ENCODE peak calls at places on chromosomes 5 and 9, in nine cellular contexts. C is heart right ventricle, Y is osteocyte, T is left ventricle myocardium inferior, O is endothelial cell, G is AG04450, I is suprapubic skin, W is HCT116, Z is fibroblast of lung. E is an unnamed sample.

GRCh38 chr5:153135416-153135815 is 355.1 kb upstream of the GRIA1 start:
- DNase-seq in W (no peak), O (no peak), Z (no peak), T (no peak), G (no peak), I (no peak), C (no peak), Y (no peak), E (no peak)

GRCh38 chr5:175214152-175214551 is 229.8 kb downstream of the DRD1 start:
- DNase-seq in Y (no peak), O (no peak), Z (peak; percentile 85), G (peak; percentile 85), C (no peak), T (no peak), W (peak; percentile 36), I (no peak), E (no peak)

GRCh38 chr9:85602742-85603141 is 139.0 kb downstream of the AGTPBP1 start:
- DNase-seq in W (no peak), C (no peak), G (no peak), O (no peak), Z (no peak), Y (no peak), I (no peak), T (no peak), E (no peak)

GRCh38 chr5:36876389-36876964 is at the start of gene NIPBL:
- DNase-seq in I (peak; percentile 95), T (peak; percentile 91), Z (peak; percentile 94), C (peak; percentile 89), G (peak; percentile 77), Y (peak; percentile 95), W (peak; percentile 86), O (peak; percentile 84), E (peak; percentile 89)

GRCh38 chr5:174159327-174160247 is 114.1 kb downstream of the NSG2 start:
- DNase-seq in C (no peak), Z (peak; percentile 3), W (peak; percentile 91), I (no peak), G (no peak), T (no peak), Y (no peak), O (no peak), E (no peak)

GRCh38 chr5:181100121-181101015 is 30.6 kb downstream of the OR2V1 start:
- DNase-seq in W (no peak), G (no peak), Z (no peak), O (no peak), C (no peak), Y (peak; percentile 83), T (no peak), I (no peak), E (peak; percentile 66)

GRCh38 chr5:5025774-5026406 is 114.2 kb upstream of the ADAMTS16 start:
- DNase-seq in T (no peak), Y (no peak), G (no peak), W (no peak), O (no peak), Z (no peak), C (no peak), I (no peak), E (no peak)

GRCh38 chr5:76175051-76175666 is 92.0 kb downstream of the SV2C start:
- DNase-seq in Y (no peak), G (peak; percentile 7), C (no peak), O (peak; percentile 72), T (no peak), W (peak; percentile 46), Z (peak; percentile 45), I (no peak), E (no peak)

GRCh38 chr9:129617167-129617566 is 3.7 kb downstream of the C9orf50 start:
- DNase-seq in Z (peak; percentile 61), Y (no peak), G (peak; percentile 67), W (no peak), C (no peak), T (no peak), O (no peak), I (no peak), E (no peak)

GRCh38 chr9:129319076-129319937 is 141.2 kb upstream of the IER5L start:
- DNase-seq in G (no peak), I (peak; percentile 65), W (no peak), O (no peak), C (no peak), Y (peak; percentile 77), T (no peak), Z (no peak), E (peak; percentile 66)

GRCh38 chr9:134895849-134896833 is 15.5 kb downstream of the FCN2 start:
- DNase-seq in T (peak; percentile 59), G (peak; percentile 27), C (peak; percentile 52), W (peak; percentile 69), Y (peak; percentile 83), O (no peak), Z (peak; percentile 85), I (no peak), E (peak; percentile 50)

GRCh38 chr5:77143998-77144836 is 57.1 kb upstream of the ZBED3 start:
- DNase-seq in T (peak; percentile 56), C (peak; percentile 55), G (peak; percentile 56), I (peak; percentile 80), Y (peak; percentile 88), Z (peak; percentile 84), O (peak; percentile 73), W (peak; percentile 56), E (no peak)

GRCh38 chr5:152349683-152350526 is 55.2 kb downstream of the NMUR2 start:
- DNase-seq in T (peak; percentile 28), O (peak; percentile 60), W (peak; percentile 15), C (peak; percentile 28), I (no peak), Z (peak; percentile 24), Y (no peak), G (no peak), E (no peak)

GRCh38 chr5:66323142-66323890 is 179.2 kb downstream of the SREK1 start:
- DNase-seq in T (no peak), Z (no peak), G (no peak), O (no peak), Y (no peak), W (no peak), C (no peak), I (no peak), E (no peak)

GRCh38 chr5:100518377-100518776 is 16.8 kb upstream of the FAM174A start:
- DNase-seq in T (no peak), Y (no peak), I (no peak), Z (no peak), W (no peak), O (no peak), C (no peak), G (no peak), E (no peak)

GRCh38 chr5:100519075-100519474 is 16.1 kb upstream of the FAM174A start:
- DNase-seq in W (no peak), Z (no peak), Y (no peak), G (no peak), C (no peak), I (no peak), O (no peak), T (no peak), E (no peak)

GRCh38 chr5:100520348-100520747 is 14.8 kb upstream of the FAM174A start:
- DNase-seq in T (no peak), Z (no peak), Y (no peak), O (peak; percentile 42), C (no peak), I (no peak), W (no peak), G (no peak), E (no peak)

GRCh38 chr5:100516285-100516684 is 18.9 kb upstream of the FAM174A start:
- DNase-seq in W (no peak), I (no peak), T (no peak), Z (no peak), C (no peak), O (no peak), G (no peak), Y (no peak), E (no peak)

GRCh38 chr5:100517301-100517974 is 17.7 kb upstream of the FAM174A start:
- DNase-seq in O (no peak), W (no peak), C (no peak), T (no peak), Y (no peak), Z (no peak), G (no peak), I (peak; percentile 71), E (no peak)
- TF ChIP-seq CTCF in O (no peak), W (no peak), C (no peak), T (no peak), Y (no peak), Z (no peak), G (no peak), I (peak; percentile 9), E (no peak)

DNA sequence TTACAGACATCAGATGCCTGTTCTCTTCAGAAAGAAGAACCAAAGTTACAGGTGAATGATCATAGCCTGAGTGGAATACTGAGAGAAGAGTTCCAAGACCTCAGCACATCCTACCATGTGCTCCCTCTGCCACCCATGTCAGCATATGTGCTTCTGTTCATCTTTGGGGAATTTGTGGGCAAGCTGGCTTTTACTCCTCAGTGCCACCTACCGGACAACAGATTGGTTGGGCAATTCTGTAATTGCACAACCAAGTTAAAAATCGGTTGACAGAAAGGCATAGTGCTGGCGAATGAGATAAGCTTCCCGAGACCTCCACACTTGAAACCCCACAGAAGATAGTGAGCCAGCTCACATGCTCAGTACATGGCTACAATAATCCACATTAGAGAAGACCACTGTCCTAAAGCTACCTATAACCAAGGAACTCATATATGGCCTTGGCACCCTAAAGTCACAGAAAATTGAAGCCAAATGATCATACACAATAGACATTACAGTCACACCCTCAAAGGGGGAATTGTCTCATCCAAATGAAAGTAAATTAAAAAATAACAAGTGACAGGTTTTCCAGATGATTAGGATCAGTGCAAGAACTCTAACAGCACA is 1238.0 kb upstream of the NUDT12 start:
- DNase-seq in Z (no peak), C (no peak), Y (no peak), O (peak; percentile 30), G (no peak), W (peak; percentile 3), T (no peak), I (no peak), E (no peak)
- TF ChIP-seq CTCF in Z (no peak), C (no peak), Y (peak; percentile 12), O (peak; percentile 59), G (peak; percentile 46), W (peak; percentile 36), T (no peak), I (no peak), E (peak; percentile 39)

GRCh38 chr9:5480919-5481743 is 29.2 kb upstream of the PDCD1LG2 start:
- DNase-seq in G (no peak), W (no peak), O (no peak), Y (no peak), Z (no peak), T (no peak), C (no peak), I (no peak), E (no peak)
- TF ChIP-seq CTCF in G (peak; percentile 46), W (peak; percentile 42), O (peak; percentile 29), Y (no peak), Z (no peak), T (no peak), C (no peak), I (no peak), E (peak; percentile 44)

GRCh38 chr5:105501315-105501714 is 1938.7 kb upstream of the NUDT12 start:
- DNase-seq in C (no peak), G (no peak), Z (no peak), I (no peak), W (no peak), T (no peak), Y (no peak), O (no peak), E (no peak)

GRCh38 chr5:105508519-105508918 is 1945.9 kb upstream of the NUDT12 start:
- DNase-seq in O (no peak), Y (no peak), Z (peak; percentile 28), I (no peak), T (no peak), W (no peak), G (no peak), C (no peak), E (no peak)

GRCh38 chr5:105503950-105504349 is 1941.4 kb upstream of the NUDT12 start:
- DNase-seq in T (no peak), W (no peak), Z (peak; percentile 47), C (no peak), G (no peak), I (no peak), Y (no peak), O (no peak), E (no peak)

GRCh38 chr5:105506692-105507277 is 1944.2 kb upstream of the NUDT12 start:
- DNase-seq in Z (peak; percentile 15), C (no peak), W (peak; percentile 16), T (no peak), O (peak; percentile 28), Y (no peak), I (no peak), G (no peak), E (no peak)
- TF ChIP-seq CTCF in Z (peak; percentile 7), C (no peak), W (peak; percentile 64), T (no peak), O (peak; percentile 27), Y (peak; percentile 43), I (peak; percentile 6), G (peak; percentile 58), E (peak; percentile 65)

E was measured in type B pancreatic cell.